ENCODE peak calls at places on chromosome 1, in six cellular contexts. One of them, this sample, is unnamed.

GRCh38 chr1:240092301-240093119 is 827 bp downstream of the FMN2 start:
- DNase-seq in nucleus accumbens: peak
- DNase-seq in T-helper 1 cell: no peak
- DNase-seq in HTR-8/SVneo: no peak
- DNase-seq in amniotic stem cell: peak
- DNase-seq in stimulated activated CD8-positive, alpha-beta memory T cell treated with anti-CD3 and anti-CD28 coated beads, Interleukin-4, amount 100 ng/mL, for 24 hours: no peak
- DNase-seq in this sample: peak

GRCh38 chr1:48000883-48001282 is 3.7 kb upstream of the TRABD2B start:
- DNase-seq in stimulated activated CD8-positive, alpha-beta memory T cell treated with anti-CD3 and anti-CD28 coated beads, Interleukin-4, amount 100 ng/mL, for 24 hours: no peak
- DNase-seq in T-helper 1 cell: no peak
- DNase-seq in nucleus accumbens: no peak
- DNase-seq in HTR-8/SVneo: no peak
- DNase-seq in amniotic stem cell: no peak
- DNase-seq in this sample: no peak

GRCh38 chr1:221101792-221102191 is 222.5 kb downstream of the HLX start:
- DNase-seq in HTR-8/SVneo: peak
- DNase-seq in nucleus accumbens: no peak
- DNase-seq in amniotic stem cell: no peak
- DNase-seq in stimulated activated CD8-positive, alpha-beta memory T cell treated with anti-CD3 and anti-CD28 coated beads, Interleukin-4, amount 100 ng/mL, for 24 hours: no peak
- DNase-seq in T-helper 1 cell: no peak
- DNase-seq in this sample: peak

GRCh38 chr1:12712091-12712490 is 3.8 kb upstream of the AADACL3 start:
- DNase-seq in HTR-8/SVneo: no peak
- DNase-seq in nucleus accumbens: no peak
- DNase-seq in amniotic stem cell: no peak
- DNase-seq in stimulated activated CD8-positive, alpha-beta memory T cell treated with anti-CD3 and anti-CD28 coated beads, Interleukin-4, amount 100 ng/mL, for 24 hours: no peak
- DNase-seq in T-helper 1 cell: no peak
- DNase-seq in this sample: no peak

GRCh38 chr1:156656779-156657160 is 14.9 kb downstream of the BCAN start:
- DNase-seq in HTR-8/SVneo: no peak
- DNase-seq in amniotic stem cell: no peak
- DNase-seq in T-helper 1 cell: no peak
- DNase-seq in stimulated activated CD8-positive, alpha-beta memory T cell treated with anti-CD3 and anti-CD28 coated beads, Interleukin-4, amount 100 ng/mL, for 24 hours: no peak
- DNase-seq in nucleus accumbens: no peak
- DNase-seq in this sample: no peak

GRCh38 chr1:28516518-28516956 is 10.7 kb downstream of the RCC1 start:
- DNase-seq in stimulated activated CD8-positive, alpha-beta memory T cell treated with anti-CD3 and anti-CD28 coated beads, Interleukin-4, amount 100 ng/mL, for 24 hours: no peak
- DNase-seq in amniotic stem cell: no peak
- DNase-seq in HTR-8/SVneo: no peak
- DNase-seq in T-helper 1 cell: no peak
- DNase-seq in nucleus accumbens: no peak
- DNase-seq in this sample: no peak

GRCh38 chr1:25100151-25100841 is 132.0 kb downstream of the SYF2 start:
- DNase-seq in nucleus accumbens: no peak
- DNase-seq in HTR-8/SVneo: no peak
- DNase-seq in amniotic stem cell: no peak
- DNase-seq in T-helper 1 cell: no peak
- DNase-seq in stimulated activated CD8-positive, alpha-beta memory T cell treated with anti-CD3 and anti-CD28 coated beads, Interleukin-4, amount 100 ng/mL, for 24 hours: no peak
- DNase-seq in this sample: no peak

GRCh38 chr1:108811611-108812010 is 45.3 kb downstream of the AKNAD1 start:
- DNase-seq in nucleus accumbens: no peak
- DNase-seq in stimulated activated CD8-positive, alpha-beta memory T cell treated with anti-CD3 and anti-CD28 coated beads, Interleukin-4, amount 100 ng/mL, for 24 hours: no peak
- DNase-seq in HTR-8/SVneo: no peak
- DNase-seq in amniotic stem cell: no peak
- DNase-seq in T-helper 1 cell: no peak
- DNase-seq in this sample: no peak

GRCh38 chr1:227894306-227894721 is 53.4 kb downstream of the WNT9A start:
- DNase-seq in amniotic stem cell: no peak
- DNase-seq in HTR-8/SVneo: no peak
- DNase-seq in nucleus accumbens: no peak
- DNase-seq in stimulated activated CD8-positive, alpha-beta memory T cell treated with anti-CD3 and anti-CD28 coated beads, Interleukin-4, amount 100 ng/mL, for 24 hours: no peak
- DNase-seq in T-helper 1 cell: no peak
- DNase-seq in this sample: no peak

GRCh38 chr1:15454256-15454655 is 2.3 kb upstream of the CELA2A start:
- DNase-seq in amniotic stem cell: no peak
- DNase-seq in T-helper 1 cell: no peak
- DNase-seq in HTR-8/SVneo: no peak
- DNase-seq in nucleus accumbens: no peak
- DNase-seq in stimulated activated CD8-positive, alpha-beta memory T cell treated with anti-CD3 and anti-CD28 coated beads, Interleukin-4, amount 100 ng/mL, for 24 hours: no peak
- DNase-seq in this sample: peak

GRCh38 chr1:160052943-160053342 is 17.0 kb downstream of the KCNJ10 start:
- DNase-seq in nucleus accumbens: no peak
- DNase-seq in HTR-8/SVneo: no peak
- DNase-seq in stimulated activated CD8-positive, alpha-beta memory T cell treated with anti-CD3 and anti-CD28 coated beads, Interleukin-4, amount 100 ng/mL, for 24 hours: no peak
- DNase-seq in T-helper 1 cell: no peak
- DNase-seq in amniotic stem cell: no peak
- DNase-seq in this sample: no peak

GRCh38 chr1:104132386-104132973 is 382.8 kb downstream of the AMY1C start:
- DNase-seq in stimulated activated CD8-positive, alpha-beta memory T cell treated with anti-CD3 and anti-CD28 coated beads, Interleukin-4, amount 100 ng/mL, for 24 hours: no peak
- DNase-seq in nucleus accumbens: no peak
- DNase-seq in amniotic stem cell: no peak
- DNase-seq in HTR-8/SVneo: no peak
- DNase-seq in T-helper 1 cell: no peak
- DNase-seq in this sample: peak

This sample was measured in adipocyte.